ENCODE peak calls at places on chromosomes 11 and 22, in four cellular contexts. G is psoas muscle; X is brain microvascular endothelial cell; E is effector memory CD4-positive, alpha-beta T cell. L is an unnamed sample.

GRCh38 chr11:63641727-63642126 is 27.5 kb upstream of the PLAAT3 start:
- DNase-seq in G (no peak), X (no peak), E (no peak), L (no peak)

GRCh38 chr22:18000441-18001039 is 23.8 kb downstream of the MICAL3 start:
- DNase-seq in G (peak; percentile 25), X (no peak), E (peak; percentile 34), L (no peak)

GRCh38 chr11:113977701-113978100 is 2.8 kb downstream of the HTR3A start:
- DNase-seq in G (no peak), X (no peak), E (no peak), L (no peak)

GRCh38 chr11:1896895-1897294 is 5.2 kb upstream of the PRR33 start:
- DNase-seq in G (no peak), X (no peak), E (no peak), L (no peak)

GRCh38 chr11:127993788-127994187 is 593.6 kb downstream of the ETS1 start:
- DNase-seq in G (no peak), X (no peak), E (no peak), L (no peak)

GRCh38 chr11:70397336-70397982 is 870 bp upstream of the CTTN start:
- DNase-seq in G (no peak), X (peak; percentile 14), E (no peak), L (no peak)

GRCh38 chr11:26901162-26901561 is 92.8 kb upstream of the FIBIN start:
- DNase-seq in G (no peak), X (no peak), E (no peak), L (no peak)

GRCh38 chr11:128323381-128323780 is 264.0 kb downstream of the ETS1 start:
- DNase-seq in G (no peak), X (peak; percentile 25), E (no peak), L (no peak)

GRCh38 chr11:45087301-45087700 is 59.1 kb upstream of the PRDM11 start:
- DNase-seq in G (no peak), X (peak; percentile 34), E (no peak), L (no peak)

GRCh38 chr11:16912607-16913006 is 101.6 kb downstream of the PLEKHA7 start:
- DNase-seq in G (no peak), X (no peak), E (no peak), L (no peak)

GRCh38 chr11:29449280-29450074 is 567.4 kb downstream of the KCNA4 start:
- DNase-seq in G (no peak), X (no peak), E (no peak), L (no peak)

GRCh38 chr11:129709801-129710398 is 105.7 kb upstream of the TMEM45B start:
- DNase-seq in G (no peak), X (no peak), E (no peak), L (no peak)

GRCh38 chr11:75717608-75718403 is at the start of gene MOGAT2:
- DNase-seq in G (no peak), X (no peak), E (no peak), L (no peak)

GRCh38 chr11:18383388-18384156 is 10.8 kb upstream of the LDHA start:
- DNase-seq in G (peak; percentile 82), X (peak; percentile 98), E (peak; percentile 75), L (peak; percentile 30)

GRCh38 chr11:33701831-33702230 is 1.2 kb upstream of the C11orf91 start:
- DNase-seq in G (no peak), X (peak; percentile 87), E (no peak), L (peak; percentile 55)

GRCh38 chr11:6194065-6194581 is 4.9 kb upstream of the OR52W1 start:
- DNase-seq in G (no peak), X (no peak), E (no peak), L (no peak)

GRCh38 chr11:109039611-109040010 is 374.7 kb downstream of the DDX10 start:
- DNase-seq in G (no peak), X (no peak), E (no peak), L (no peak)

GRCh38 chr11:12540913-12541587 is 133.2 kb upstream of the TEAD1 start:
- DNase-seq in G (peak; percentile 57), X (peak; percentile 77), E (no peak), L (no peak)

GRCh38 chr11:123062892-123063395 is 1.0 kb upstream of the HSPA8 start:
- DNase-seq in G (no peak), X (peak; percentile 28), E (no peak), L (no peak)

GRCh38 chr11:121634889-121635288 is 182.1 kb upstream of the SORL1-AS1 start:
- DNase-seq in G (no peak), X (peak; percentile 85), E (no peak), L (no peak)

GRCh38 chr11:111000400-111001090 is 245.0 kb upstream of the POU2AF2 start:
- DNase-seq in G (no peak), X (no peak), E (no peak), L (no peak)

GRCh38 chr11:125022551-125022950 is 40.6 kb upstream of the SLC37A2 start:
- DNase-seq in G (no peak), X (no peak), E (no peak), L (no peak)

GRCh38 chr11:65251476-65251875 is 10.3 kb upstream of the POLA2 start:
- DNase-seq in G (no peak), X (no peak), E (no peak), L (no peak)

GRCh38 chr11:122207505-122207904 is 91.5 kb upstream of the BLID start:
- DNase-seq in G (no peak), X (peak; percentile 52), E (no peak), L (no peak)

GRCh38 chr11:125950696-125951645 is 5.1 kb downstream of the VSIG10L2 start:
- DNase-seq in G (peak; percentile 41), X (no peak), E (no peak), L (no peak)

GRCh38 chr11:12248330-12248729 is 129.0 kb upstream of the PARVA start:
- DNase-seq in G (peak; percentile 35), X (no peak), E (no peak), L (peak; percentile 75)

GRCh38 chr11:12294613-12295012 is 82.8 kb upstream of the PARVA start:
- DNase-seq in G (no peak), X (no peak), E (no peak), L (no peak)

GRCh38 chr11:15468471-15468870 is 353.7 kb downstream of the INSC start:
- DNase-seq in G (no peak), X (peak; percentile 4), E (no peak), L (no peak)

GRCh38 chr11:1285316-1285744 is 24.1 kb downstream of the TOLLIP start:
- DNase-seq in G (no peak), X (no peak), E (no peak), L (no peak)

GRCh38 chr11:132100583-132100982 is 730.2 kb downstream of the NTM start:
- DNase-seq in G (no peak), X (no peak), E (no peak), L (no peak)

GRCh38 chr11:86091566-86091965 is 22.7 kb upstream of the PICALM start:
- DNase-seq in G (no peak), X (peak; percentile 43), E (no peak), L (no peak)

GRCh38 chr11:33214187-33214586 is 43.0 kb upstream of the HIPK3 start:
- DNase-seq in G (no peak), X (no peak), E (no peak), L (no peak)

GRCh38 chr11:15716550-15716949 is 601.8 kb downstream of the INSC start:
- DNase-seq in G (no peak), X (peak; percentile 46), E (no peak), L (no peak)

GRCh38 chr11:73257342-73258103 is 14.6 kb upstream of the P2RY6 start:
- DNase-seq in G (peak; percentile 60), X (peak; percentile 79), E (no peak), L (no peak)

GRCh38 chr22:28021116-28021997 is 102.3 kb upstream of the PITPNB start:
- DNase-seq in G (no peak), X (no peak), E (no peak), L (peak; percentile 41)

GRCh38 chr22:40666151-40666848 is 13.0 kb upstream of the MCHR1 start:
- DNase-seq in G (no peak), X (no peak), E (no peak), L (no peak)

GRCh38 chr22:17379939-17380710 is 10.9 kb downstream of the CECR2 start:
- DNase-seq in G (no peak), X (no peak), E (no peak), L (no peak)

GRCh38 chr11:114015117-114015516 is 40.2 kb downstream of the HTR3A start:
- DNase-seq in G (no peak), X (no peak), E (no peak), L (no peak)

GRCh38 chr11:115707180-115707905 is 203.1 kb upstream of the CADM1 start:
- DNase-seq in G (no peak), X (no peak), E (no peak), L (no peak)
- H3K27ac ChIP-seq in G (peak overlapping the region; percentile 51), X (no peak overlapping the region), E (no peak overlapping the region), L (no peak overlapping the region)

GRCh38 chr22:20268350-20269012 is 363 bp upstream of the RTN4R start:
- DNase-seq in G (peak; percentile 69), X (no peak), E (peak; percentile 15), L (no peak)
- H3K27ac ChIP-seq in G (no peak overlapping the region), X (no peak overlapping the region), E (no peak overlapping the region), L (peak overlapping the region; percentile 20)

GRCh38 chr11:3820971-3821370 is 12.6 kb downstream of the PGAP2 start:
- DNase-seq in G (no peak), X (no peak), E (no peak), L (no peak)
- H3K27ac ChIP-seq in G (no peak overlapping the region), X (no peak overlapping the region), E (no peak overlapping the region), L (no peak overlapping the region)

GRCh38 chr22:26734339-26735018 is 77.1 kb downstream of the MIAT start:
- DNase-seq in G (no peak), X (no peak), E (no peak), L (no peak)

GRCh38 chr22:26737262-26737661 is 79.9 kb downstream of the MIAT start:
- DNase-seq in G (no peak), X (no peak), E (no peak), L (no peak)

GRCh38 chr22:26740253-26740652 is 82.9 kb downstream of the MIAT start:
- DNase-seq in G (no peak), X (no peak), E (no peak), L (no peak)

GRCh38 chr22:26732284-26732683 is 74.9 kb downstream of the MIAT start:
- DNase-seq in G (no peak), X (no peak), E (no peak), L (no peak)

DNA sequence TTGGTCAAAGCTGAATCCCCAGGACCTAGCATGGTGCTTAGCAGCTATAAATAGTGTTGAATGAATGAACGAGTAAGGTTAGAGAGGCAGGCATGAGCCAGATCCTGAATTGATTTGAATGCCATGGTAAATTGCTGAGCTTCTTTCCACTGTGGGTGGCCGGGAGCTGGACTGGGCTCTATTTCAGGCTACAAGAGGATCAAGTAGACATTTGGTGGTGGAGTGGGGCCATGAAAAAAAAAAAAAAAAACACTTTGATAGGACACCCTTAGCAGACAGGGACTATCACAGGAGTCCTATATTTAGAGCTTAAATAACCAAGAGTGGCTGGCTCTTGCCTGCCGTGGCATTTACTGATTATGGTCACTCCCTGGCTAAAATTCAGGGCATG is 77.6 kb downstream of the MIAT start:
- DNase-seq in G (no peak), X (no peak), E (no peak), L (no peak)
- H3K27ac ChIP-seq in G (peak overlapping the region; percentile 27), X (no peak overlapping the region), E (no peak overlapping the region), L (no peak overlapping the region)